ENCODE peak calls at places on chromosomes 13 and 19, in nine cellular contexts. J is H9, I is GM23338, L is kidney epithelial cell, E is spleen, Q is progenitor cell of endocrine pancreas, H is B cell, S is hepatocyte, W is lower leg skin. T is an unnamed sample.

GRCh38 chr13:27425151-27425917 is 915 bp downstream of the GTF3A start:
- DNase-seq in J (no peak), I (no peak), L (no peak), E (no peak), Q (no peak), H (peak), S (no peak), W (no peak), T (no peak)

GRCh38 chr19:40640744-40641143 is 39.6 kb downstream of the LTBP4 start:
- DNase-seq in J (no peak), I (no peak), L (no peak), E (no peak), Q (no peak), H (no peak), S (no peak), W (no peak), T (no peak)

GRCh38 chr13:39840201-39840600 is 184.7 kb downstream of the COG6 start:
- DNase-seq in J (no peak), I (no peak), L (no peak), E (no peak), Q (no peak), H (no peak), S (no peak), W (no peak), T (no peak)

GRCh38 chr13:95300625-95301134 is 571 bp downstream of the ABCC4 start:
- DNase-seq in J (peak), I (peak), L (no peak), E (peak), Q (peak), H (peak), S (peak), W (peak), T (peak)

GRCh38 chr19:3369337-3370213 is 3.2 kb downstream of the NFIC start:
- DNase-seq in J (peak), I (peak), L (no peak), E (peak), Q (no peak), H (peak), S (peak), W (no peak), T (peak)

GRCh38 chr13:112709825-112710783 is 20.3 kb downstream of the ATP11A start:
- DNase-seq in J (no peak), I (no peak), L (no peak), E (peak), Q (no peak), H (no peak), S (no peak), W (no peak), T (no peak)

GRCh38 chr13:106467406-106468122 is 67.9 kb downstream of the EFNB2 start:
- DNase-seq in J (no peak), I (no peak), L (no peak), E (no peak), Q (no peak), H (no peak), S (no peak), W (no peak), T (peak)

GRCh38 chr13:112119192-112120030 is 52.5 kb downstream of the SOX1 start:
- DNase-seq in J (no peak), I (no peak), L (no peak), E (peak), Q (no peak), H (no peak), S (no peak), W (no peak), T (no peak)

GRCh38 chr13:77031869-77032268 is 4.9 kb upstream of the FBXL3 start:
- DNase-seq in J (no peak), I (no peak), L (no peak), E (no peak), Q (no peak), H (no peak), S (no peak), W (no peak), T (no peak)

GRCh38 chr19:12937243-12938053 is 961 bp upstream of the CALR start:
- DNase-seq in J (peak), I (peak), L (no peak), E (no peak), Q (no peak), H (peak), S (peak), W (peak), T (no peak)

GRCh38 chr19:38389101-38389925 is 816 bp downstream of the SPRED3 start:
- DNase-seq in J (peak), I (peak), L (peak), E (no peak), Q (no peak), H (peak), S (peak), W (no peak), T (peak)

GRCh38 chr13:66933994-66934393 is 296.1 kb downstream of the PCDH9 start:
- DNase-seq in J (no peak), I (no peak), L (peak), E (peak), Q (no peak), H (no peak), S (no peak), W (no peak), T (no peak)

GRCh38 chr13:98825659-98826058 is 73.2 kb upstream of the SLC15A1 start:
- DNase-seq in J (no peak), I (no peak), L (no peak), E (no peak), Q (no peak), H (no peak), S (no peak), W (no peak), T (no peak)

GRCh38 chr19:48342414-48342738 is 17.0 kb downstream of the EMP3 start:
- DNase-seq in J (no peak), I (no peak), L (no peak), E (no peak), Q (no peak), H (no peak), S (no peak), W (no peak), T (no peak)

GRCh38 chr19:39695759-39696158 is 8.5 kb upstream of the LGALS14 start:
- DNase-seq in J (no peak), I (no peak), L (no peak), E (no peak), Q (no peak), H (no peak), S (no peak), W (no peak), T (no peak)

GRCh38 chr13:18739310-18739709 is 442.3 kb downstream of the TUBA3C start:
- DNase-seq in J (no peak), I (no peak), L (no peak), E (no peak), Q (no peak), H (no peak), S (no peak), W (no peak), T (no peak)

GRCh38 chr19:45817725-45818301 is 2.7 kb upstream of the RSPH6A start:
- DNase-seq in J (peak), I (peak), L (no peak), E (peak), Q (no peak), H (no peak), S (no peak), W (no peak), T (no peak)

GRCh38 chr13:26458196-26458734 is 99.2 kb upstream of the WASF3 start:
- DNase-seq in J (no peak), I (no peak), L (no peak), E (no peak), Q (no peak), H (no peak), S (no peak), W (no peak), T (no peak)

GRCh38 chr13:33480561-33480960 is 195.0 kb upstream of the STARD13 start:
- DNase-seq in J (no peak), I (no peak), L (no peak), E (no peak), Q (no peak), H (no peak), S (no peak), W (no peak), T (no peak)

GRCh38 chr13:59398661-59399060 is 765.1 kb downstream of the DIAPH3 start:
- DNase-seq in J (no peak), I (no peak), L (no peak), E (no peak), Q (no peak), H (no peak), S (no peak), W (no peak), T (no peak)

GRCh38 chr13:84431646-84432045 is 549.4 kb upstream of the SLITRK1 start:
- DNase-seq in J (no peak), I (no peak), L (no peak), E (no peak), Q (no peak), H (no peak), S (no peak), W (no peak), T (no peak)

GRCh38 chr13:28707629-28708427 is 10.9 kb downstream of the SLC46A3 start:
- DNase-seq in J (no peak), I (no peak), L (no peak), E (no peak), Q (no peak), H (no peak), S (peak), W (no peak), T (no peak)

GRCh38 chr19:41351339-41352245 is 2.1 kb downstream of the TGFB1 start:
- DNase-seq in J (peak), I (peak), L (no peak), E (peak), Q (no peak), H (peak), S (peak), W (peak), T (peak)

GRCh38 chr13:46666727-46667456 is 113.9 kb downstream of the LRCH1 start:
- DNase-seq in J (peak), I (peak), L (no peak), E (no peak), Q (no peak), H (no peak), S (peak), W (no peak), T (no peak)

GRCh38 chr19:40594657-40595077 is 6.5 kb upstream of the LTBP4 start:
- DNase-seq in J (no peak), I (no peak), L (no peak), E (no peak), Q (no peak), H (no peak), S (no peak), W (no peak), T (no peak)

GRCh38 chr13:75908137-75908536 is 272.0 kb downstream of the LMO7 start:
- DNase-seq in J (no peak), I (no peak), L (no peak), E (no peak), Q (no peak), H (no peak), S (no peak), W (no peak), T (peak)

GRCh38 chr13:26914624-26915023 is 154.0 kb upstream of the GPR12 start:
- DNase-seq in J (no peak), I (no peak), L (no peak), E (no peak), Q (no peak), H (no peak), S (no peak), W (no peak), T (no peak)

GRCh38 chr13:24654741-24655140 is 25.5 kb upstream of the ATP12A start:
- DNase-seq in J (no peak), I (no peak), L (no peak), E (no peak), Q (no peak), H (no peak), S (no peak), W (no peak), T (no peak)

GRCh38 chr13:65378943-65379519 is 1851.1 kb downstream of the PCDH9 start:
- DNase-seq in J (no peak), I (peak), L (no peak), E (no peak), Q (no peak), H (no peak), S (no peak), W (no peak), T (no peak)

GRCh38 chr19:15449620-15450527 is at the start of gene WIZ:
- DNase-seq in J (peak), I (peak), L (no peak), E (peak), Q (peak), H (peak), S (peak), W (peak), T (peak)

GRCh38 chr19:31128291-31128690 is 220.9 kb downstream of the TSHZ3 start:
- DNase-seq in J (no peak), I (no peak), L (no peak), E (no peak), Q (no peak), H (no peak), S (no peak), W (no peak), T (no peak)

GRCh38 chr13:74230984-74231443 is 96.8 kb upstream of the KLF12 start:
- DNase-seq in J (no peak), I (no peak), L (no peak), E (no peak), Q (no peak), H (no peak), S (no peak), W (no peak), T (no peak)

GRCh38 chr13:74920945-74921725 is 560.8 kb downstream of the TBC1D4 start:
- DNase-seq in J (no peak), I (no peak), L (no peak), E (no peak), Q (no peak), H (no peak), S (no peak), W (no peak), T (no peak)

GRCh38 chr19:43668406-43669158 is 1.4 kb downstream of the PLAUR start:
- DNase-seq in J (peak), I (peak), L (peak), E (peak), Q (peak), H (peak), S (peak), W (peak), T (peak)

GRCh38 chr13:51435002-51435578 is 17.7 kb downstream of the INTS6 start:
- DNase-seq in J (no peak), I (peak), L (no peak), E (no peak), Q (no peak), H (no peak), S (peak), W (no peak), T (no peak)

GRCh38 chr13:21232196-21232595 is 55.7 kb downstream of the MRPL57 start:
- DNase-seq in J (no peak), I (peak), L (no peak), E (no peak), Q (no peak), H (no peak), S (peak), W (peak), T (no peak)

GRCh38 chr13:46571189-46571901 is 18.4 kb downstream of the LRCH1 start:
- DNase-seq in J (no peak), I (no peak), L (no peak), E (no peak), Q (no peak), H (no peak), S (no peak), W (no peak), T (no peak)

GRCh38 chr13:100954430-100955361 is 280.1 kb upstream of the TMTC4 start:
- DNase-seq in J (no peak), I (no peak), L (no peak), E (no peak), Q (no peak), H (no peak), S (no peak), W (no peak), T (no peak)

DNA sequence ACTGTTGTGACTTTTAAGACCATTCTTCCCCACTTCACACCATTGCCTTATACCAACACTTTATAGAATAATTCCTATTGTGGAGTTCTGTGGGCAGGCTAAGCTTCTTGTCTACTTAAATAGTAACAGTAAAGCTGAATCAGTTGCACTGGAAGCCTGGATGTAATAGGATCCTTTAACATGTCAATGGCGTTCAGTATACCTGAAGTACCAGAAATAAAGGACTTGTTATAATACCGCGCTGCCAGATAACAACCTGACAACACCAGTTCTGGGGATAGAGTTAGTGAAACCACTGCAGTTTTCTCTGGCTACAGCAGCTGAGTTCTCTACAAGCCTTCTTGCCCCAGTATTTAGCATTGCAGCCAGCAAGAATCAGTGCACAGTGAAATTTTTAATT is 52.0 kb upstream of the TNFRSF19 start:
- DNase-seq in J (no peak), I (no peak), L (no peak), E (no peak), Q (no peak), H (no peak), S (no peak), W (no peak), T (no peak)
- TF ChIP-seq CTCF in J (no peak), I (no peak), L (no peak), E (no peak), Q (no peak), H (no peak), S (no peak), W (no peak), T (no peak)

DNA sequence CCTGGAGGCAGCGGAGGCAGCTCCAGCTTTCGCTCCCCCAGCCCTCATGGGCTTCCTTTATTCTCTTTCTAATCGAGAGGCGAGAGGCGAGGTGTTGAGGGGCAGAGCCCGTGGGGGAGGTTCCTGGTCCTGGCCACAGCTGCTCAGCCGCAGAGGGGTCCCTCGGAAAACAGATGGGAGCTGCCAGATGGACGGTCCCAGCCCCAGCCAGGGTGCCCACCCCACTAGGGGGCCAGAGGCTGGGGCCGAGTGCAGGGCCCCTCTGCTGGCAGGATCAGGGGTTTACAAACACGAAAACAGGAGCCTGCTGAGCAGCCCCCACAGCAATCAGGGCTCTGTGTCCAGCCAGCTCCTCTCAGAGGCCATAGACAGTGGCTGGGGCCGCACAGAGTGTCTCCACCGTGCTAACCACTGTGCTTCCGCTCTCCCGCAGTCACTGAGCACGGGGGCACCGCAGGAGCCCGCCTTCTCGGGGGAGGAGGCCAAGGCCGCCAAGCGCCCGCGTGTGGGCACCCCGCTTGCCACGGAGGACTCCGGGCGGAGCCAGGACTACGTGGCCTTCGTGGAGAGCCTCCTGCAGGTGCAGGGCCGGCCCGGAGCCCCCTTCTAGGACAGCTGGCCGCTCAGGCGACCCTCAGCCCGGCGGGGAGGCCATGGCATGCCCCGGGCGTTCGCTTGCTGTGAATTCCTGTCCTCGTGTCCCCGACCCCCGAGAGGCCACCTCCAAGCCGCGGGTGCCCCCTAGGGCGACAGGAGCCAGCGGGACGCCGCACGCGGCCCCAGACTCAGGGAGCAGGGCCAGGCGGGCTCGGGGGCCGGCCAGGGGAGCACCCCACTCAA is 182.2 kb downstream of the KDM4B start:
- DNase-seq in J (peak), I (peak), L (no peak), E (peak), Q (no peak), H (no peak), S (no peak), W (no peak), T (no peak)
- TF ChIP-seq CTCF in J (peak), I (no peak), L (no peak), E (no peak), Q (peak), H (no peak), S (no peak), W (no peak), T (peak)

DNA sequence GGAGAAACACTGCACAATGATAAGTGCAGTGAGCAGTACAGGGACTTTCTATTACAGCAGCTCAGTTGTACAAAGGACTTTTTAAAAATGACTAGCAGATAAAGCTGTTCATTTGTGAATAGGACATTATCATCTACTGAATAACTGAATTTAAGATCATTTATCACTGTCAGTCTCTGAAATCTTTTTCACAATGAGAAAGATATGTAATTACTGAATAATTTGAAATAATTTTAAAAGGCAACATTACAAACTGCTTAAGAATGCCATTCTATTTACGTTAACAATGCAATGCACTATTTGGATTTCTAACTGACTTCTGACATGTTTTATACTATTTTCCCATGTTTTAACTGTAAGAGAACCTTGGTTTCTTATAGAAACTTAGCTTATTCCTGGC is 2033.0 kb upstream of the PCDH20 start:
- DNase-seq in J (no peak), I (no peak), L (no peak), E (no peak), Q (no peak), H (no peak), S (no peak), W (no peak), T (no peak)
- TF ChIP-seq CTCF in J (no peak), I (no peak), L (no peak), E (no peak), Q (no peak), H (no peak), S (no peak), W (no peak), T (no peak)

GRCh38 chr13:43905435-43906031 is 25.8 kb downstream of the LACC1 start:
- DNase-seq in J (no peak), I (peak), L (peak), E (no peak), Q (no peak), H (peak), S (peak), W (peak), T (peak)

GRCh38 chr13:43911871-43912270 is 32.2 kb downstream of the LACC1 start:
- DNase-seq in J (no peak), I (no peak), L (no peak), E (no peak), Q (no peak), H (no peak), S (no peak), W (no peak), T (no peak)

GRCh38 chr13:43911283-43911682 is 31.6 kb downstream of the LACC1 start:
- DNase-seq in J (no peak), I (no peak), L (no peak), E (no peak), Q (no peak), H (no peak), S (no peak), W (no peak), T (no peak)

GRCh38 chr13:43908156-43909126 is 28.7 kb downstream of the LACC1 start:
- DNase-seq in J (no peak), I (peak), L (peak), E (no peak), Q (no peak), H (no peak), S (peak), W (no peak), T (no peak)
- TF ChIP-seq CTCF in J (peak), I (peak), L (peak), E (peak), Q (peak), H (peak), S (peak), W (no peak), T (peak)

T was measured in nephron progenitor cell.